ENCODE peak calls at places on chromosomes 16 and 17, in five cellular contexts. U is mesothelial cell of epicardium, E is AG08395, Z is ELR, S is AG04449. Y is an unnamed sample.
A peak's percentile ranks its signal among the peaks of the same experiment; 100 is the strongest.

GRCh38 chr17:21124096-21124495 is 2.7 kb upstream of the DHRS7B start:
- DNase-seq in U (no peak), E (no peak), Z (no peak), S (no peak), Y (no peak)

GRCh38 chr16:89827383-89828198 is 684 bp upstream of the SPIRE2 start:
- DNase-seq in U (no peak), E (peak; percentile 71), Z (peak; percentile 73), S (no peak), Y (no peak)

GRCh38 chr17:29039764-29040598 is 3.0 kb upstream of the PIPOX start:
- DNase-seq in U (no peak), E (peak; percentile 65), Z (peak; percentile 65), S (peak; percentile 77), Y (no peak)

GRCh38 chr17:15086776-15087175 is 178.3 kb downstream of the PMP22 start:
- DNase-seq in U (no peak), E (no peak), Z (no peak), S (no peak), Y (no peak)

GRCh38 chr17:50308666-50309065 is 34.4 kb downstream of the TMEM92 start:
- DNase-seq in U (no peak), E (no peak), Z (peak; percentile 62), S (no peak), Y (no peak)

GRCh38 chr17:17506893-17507464 is 10.8 kb upstream of the RASD1 start:
- DNase-seq in U (no peak), E (no peak), Z (no peak), S (no peak), Y (no peak)

GRCh38 chr17:50267074-50267841 is 7.0 kb upstream of the TMEM92 start:
- DNase-seq in U (no peak), E (peak; percentile 49), Z (no peak), S (no peak), Y (no peak)

GRCh38 chr16:14284930-14285541 is 213.9 kb downstream of the MRTFB start:
- DNase-seq in U (no peak), E (no peak), Z (peak; percentile 67), S (no peak), Y (no peak)

GRCh38 chr16:85928411-85928820 is 29.5 kb downstream of the IRF8 start:
- DNase-seq in U (no peak), E (peak; percentile 52), Z (no peak), S (no peak), Y (no peak)

GRCh38 chr16:71845639-71846431 is at the start of gene ATXN1L:
- DNase-seq in U (peak; percentile 91), E (peak; percentile 99), Z (peak; percentile 94), S (peak; percentile 54), Y (peak; percentile 94)

GRCh38 chr16:3047387-3047720 is 993 bp downstream of the MMP25 start:
- DNase-seq in U (no peak), E (no peak), Z (no peak), S (no peak), Y (no peak)

GRCh38 chr17:45573915-45574314 is 83.4 kb upstream of the PLEKHM1 start:
- DNase-seq in U (no peak), E (no peak), Z (no peak), S (no peak), Y (no peak)

GRCh38 chr17:62189377-62189776 is 124.3 kb upstream of the MED13 start:
- DNase-seq in U (no peak), E (no peak), Z (no peak), S (no peak), Y (no peak)

GRCh38 chr16:76780556-76780955 is 410.4 kb upstream of the MON1B start:
- DNase-seq in U (no peak), E (no peak), Z (no peak), S (no peak), Y (no peak)

GRCh38 chr17:73088561-73088960 is 3.9 kb downstream of the SLC39A11 start:
- DNase-seq in U (no peak), E (no peak), Z (no peak), S (no peak), Y (no peak)

GRCh38 chr17:49497147-49498036 is 2.3 kb downstream of the NGFR start:
- DNase-seq in U (peak; percentile 45), E (peak; percentile 31), Z (peak; percentile 31), S (no peak), Y (no peak)

GRCh38 chr17:73158133-73158532 is 6.7 kb upstream of the SSTR2 start:
- DNase-seq in U (no peak), E (no peak), Z (no peak), S (no peak), Y (no peak)

GRCh38 chr16:77344306-77344705 is 90.5 kb downstream of the ADAMTS18 start:
- DNase-seq in U (no peak), E (no peak), Z (peak; percentile 11), S (no peak), Y (no peak)

GRCh38 chr17:63842173-63842539 is 329 bp downstream of the SMARCD2 start:
- DNase-seq in U (no peak), E (no peak), Z (no peak), S (no peak), Y (no peak)

GRCh38 chr17:40021471-40021961 is 6.3 kb downstream of the CSF3 start:
- DNase-seq in U (no peak), E (peak; percentile 84), Z (peak; percentile 99), S (no peak), Y (no peak)

GRCh38 chr17:68509151-68510057 is 2.8 kb upstream of the PRKAR1A start:
- DNase-seq in U (no peak), E (no peak), Z (no peak), S (no peak), Y (no peak)

GRCh38 chr16:57147381-57148191 is 38.3 kb downstream of the PSME3IP1 start:
- DNase-seq in U (no peak), E (peak; percentile 51), Z (no peak), S (no peak), Y (no peak)

GRCh38 chr17:35731239-35731931 is at the start of gene RASL10B:
- DNase-seq in U (no peak), E (peak; percentile 76), Z (peak; percentile 64), S (no peak), Y (peak; percentile 38)

GRCh38 chr17:48215583-48216139 is 108.1 kb downstream of the SNX11 start:
- DNase-seq in U (no peak), E (peak; percentile 77), Z (peak; percentile 82), S (no peak), Y (no peak)

GRCh38 chr17:77445030-77445907 is 304.5 kb downstream of the SEC14L1 start:
- DNase-seq in U (no peak), E (peak; percentile 81), Z (no peak), S (no peak), Y (peak; percentile 84)

GRCh38 chr17:48439072-48439471 is 9.1 kb upstream of the SKAP1 start:
- DNase-seq in U (no peak), E (no peak), Z (no peak), S (no peak), Y (no peak)

GRCh38 chr17:64741924-64742670 is 80.0 kb upstream of the SMURF2 start:
- DNase-seq in U (no peak), E (peak; percentile 90), Z (peak; percentile 71), S (no peak), Y (no peak)

GRCh38 chr16:31112711-31113419 is 4.6 kb upstream of the KAT8 start:
- DNase-seq in U (no peak), E (no peak), Z (no peak), S (no peak), Y (no peak)

GRCh38 chr17:69175812-69176517 is 34.3 kb upstream of the ABCA6 start:
- DNase-seq in U (no peak), E (peak; percentile 2), Z (peak; percentile 97), S (peak; percentile 40), Y (no peak)

Y was measured in T-helper 2 cell treated with Interferon-gamma antibody and Interleukin-4, amounts not matched to agents 5 μg/mL and 100 μg/mL, for 36 hours.